ENCODE peak calls at places on chromosomes 16 and 17, in nine cellular contexts. One of them, this sample, is unnamed.

GRCh38 chr17:83086907-83087787 is 7.7 kb downstream of the METRNL start:
- DNase-seq in uterus: no peak
- DNase-seq in colonic mucosa: no peak
- DNase-seq in activated CD4-positive, CD25-positive, alpha-beta regulatory T cell: no peak
- DNase-seq in NCI-H2171 treated with DMSO at 0.1 percent for 48 hours: no peak
- DNase-seq in suprapubic skin: no peak
- DNase-seq in non-pigmented ciliary epithelial cell: no peak
- DNase-seq in GM13976: no peak
- DNase-seq in neural progenitor cell: no peak
- DNase-seq in this sample: no peak

GRCh38 chr16:51084074-51084928 is 66.8 kb downstream of the SALL1 start:
- DNase-seq in colonic mucosa: no peak
- DNase-seq in NCI-H2171 treated with DMSO at 0.1 percent for 48 hours: no peak
- DNase-seq in neural progenitor cell: no peak
- DNase-seq in GM13976: no peak
- DNase-seq in suprapubic skin: no peak
- DNase-seq in activated CD4-positive, CD25-positive, alpha-beta regulatory T cell: no peak
- DNase-seq in uterus: no peak
- DNase-seq in non-pigmented ciliary epithelial cell: no peak
- DNase-seq in this sample: no peak

GRCh38 chr16:50814541-50814940 is 72.7 kb downstream of the CYLD start:
- DNase-seq in non-pigmented ciliary epithelial cell: no peak
- DNase-seq in GM13976: no peak
- DNase-seq in uterus: no peak
- DNase-seq in suprapubic skin: no peak
- DNase-seq in neural progenitor cell: no peak
- DNase-seq in activated CD4-positive, CD25-positive, alpha-beta regulatory T cell: no peak
- DNase-seq in colonic mucosa: peak
- DNase-seq in NCI-H2171 treated with DMSO at 0.1 percent for 48 hours: peak
- DNase-seq in this sample: no peak

GRCh38 chr16:67236551-67237395 is 9.8 kb downstream of the TMEM208 start:
- DNase-seq in non-pigmented ciliary epithelial cell: no peak
- DNase-seq in activated CD4-positive, CD25-positive, alpha-beta regulatory T cell: peak
- DNase-seq in uterus: peak
- DNase-seq in NCI-H2171 treated with DMSO at 0.1 percent for 48 hours: no peak
- DNase-seq in suprapubic skin: no peak
- DNase-seq in neural progenitor cell: peak
- DNase-seq in GM13976: peak
- DNase-seq in colonic mucosa: peak
- DNase-seq in this sample: peak

GRCh38 chr16:67542464-67542863 is 13.8 kb downstream of the RIPOR1 start:
- DNase-seq in suprapubic skin: no peak
- DNase-seq in GM13976: peak
- DNase-seq in neural progenitor cell: no peak
- DNase-seq in non-pigmented ciliary epithelial cell: peak
- DNase-seq in colonic mucosa: peak
- DNase-seq in NCI-H2171 treated with DMSO at 0.1 percent for 48 hours: no peak
- DNase-seq in uterus: peak
- DNase-seq in activated CD4-positive, CD25-positive, alpha-beta regulatory T cell: no peak
- DNase-seq in this sample: no peak

GRCh38 chr17:12492450-12492849 is 173.2 kb upstream of the MYOCD start:
- DNase-seq in uterus: no peak
- DNase-seq in neural progenitor cell: no peak
- DNase-seq in activated CD4-positive, CD25-positive, alpha-beta regulatory T cell: no peak
- DNase-seq in colonic mucosa: no peak
- DNase-seq in NCI-H2171 treated with DMSO at 0.1 percent for 48 hours: no peak
- DNase-seq in suprapubic skin: no peak
- DNase-seq in non-pigmented ciliary epithelial cell: no peak
- DNase-seq in GM13976: no peak
- DNase-seq in this sample: no peak

GRCh38 chr17:81910840-81911276 is 341 bp downstream of the PCYT2 start:
- DNase-seq in neural progenitor cell: peak
- DNase-seq in activated CD4-positive, CD25-positive, alpha-beta regulatory T cell: no peak
- DNase-seq in NCI-H2171 treated with DMSO at 0.1 percent for 48 hours: no peak
- DNase-seq in GM13976: no peak
- DNase-seq in colonic mucosa: no peak
- DNase-seq in non-pigmented ciliary epithelial cell: no peak
- DNase-seq in uterus: no peak
- DNase-seq in suprapubic skin: no peak
- DNase-seq in this sample: no peak

GRCh38 chr16:3189869-3190268 is 1.9 kb downstream of the OR1F1 start:
- DNase-seq in activated CD4-positive, CD25-positive, alpha-beta regulatory T cell: no peak
- DNase-seq in GM13976: no peak
- DNase-seq in NCI-H2171 treated with DMSO at 0.1 percent for 48 hours: no peak
- DNase-seq in uterus: no peak
- DNase-seq in neural progenitor cell: peak
- DNase-seq in non-pigmented ciliary epithelial cell: no peak
- DNase-seq in colonic mucosa: no peak
- DNase-seq in suprapubic skin: no peak
- DNase-seq in this sample: no peak